ENCODE peak calls at places on chromosome 15, in five cellular contexts. One of them, this sample, is unnamed. For H3K4me1, the result is how much of the 10 kb centered on the place peaks cover.

GRCh38 chr15:39393575-39394335 is 187.1 kb upstream of the THBS1 start:
- DNase-seq in foreskin keratinocyte: peak
- DNase-seq in aorta: no peak
- DNase-seq in Peyer's patch: no peak
- DNase-seq in esophagus muscularis mucosa: no peak
- DNase-seq in this sample: no peak

GRCh38 chr15:38563723-38564519 is 693 bp downstream of the RASGRP1 start:
- DNase-seq in foreskin keratinocyte: no peak
- DNase-seq in aorta: peak
- DNase-seq in Peyer's patch: peak
- DNase-seq in esophagus muscularis mucosa: peak
- DNase-seq in this sample: peak

GRCh38 chr15:40323953-40324937 is 753 bp downstream of the INAFM2 start:
- DNase-seq in foreskin keratinocyte: no peak
- DNase-seq in aorta: peak
- DNase-seq in Peyer's patch: no peak
- DNase-seq in esophagus muscularis mucosa: no peak
- DNase-seq in this sample: no peak

GRCh38 chr15:72934006-72934405 is 118.3 kb upstream of the NEO1 start:
- DNase-seq in foreskin keratinocyte: no peak
- DNase-seq in aorta: no peak
- DNase-seq in Peyer's patch: no peak
- DNase-seq in esophagus muscularis mucosa: no peak
- DNase-seq in this sample: no peak

GRCh38 chr15:71748327-71748726 is 62.0 kb upstream of the NR2E3 start:
- DNase-seq in foreskin keratinocyte: no peak
- DNase-seq in aorta: no peak
- DNase-seq in Peyer's patch: no peak
- DNase-seq in esophagus muscularis mucosa: no peak
- DNase-seq in this sample: no peak

GRCh38 chr15:35958936-35959335 is 413.0 kb upstream of the DPH6 start:
- DNase-seq in foreskin keratinocyte: no peak
- DNase-seq in aorta: no peak
- DNase-seq in Peyer's patch: no peak
- DNase-seq in esophagus muscularis mucosa: no peak
- DNase-seq in this sample: no peak

GRCh38 chr15:98431171-98431570 is 217.2 kb upstream of the IGF1R start:
- DNase-seq in foreskin keratinocyte: no peak
- DNase-seq in aorta: no peak
- DNase-seq in Peyer's patch: no peak
- DNase-seq in esophagus muscularis mucosa: no peak
- DNase-seq in this sample: no peak

GRCh38 chr15:29921130-29921601 is 98.9 kb upstream of the TJP1 start:
- DNase-seq in foreskin keratinocyte: peak
- DNase-seq in aorta: no peak
- DNase-seq in Peyer's patch: no peak
- DNase-seq in esophagus muscularis mucosa: no peak
- DNase-seq in this sample: no peak

GRCh38 chr15:52348056-52348745 is 52.6 kb upstream of the MYO5C start:
- DNase-seq in foreskin keratinocyte: no peak
- DNase-seq in aorta: no peak
- DNase-seq in Peyer's patch: no peak
- DNase-seq in esophagus muscularis mucosa: no peak
- DNase-seq in this sample: no peak

GRCh38 chr15:40944510-40945296 is 8.6 kb upstream of the CHAC1 start:
- DNase-seq in foreskin keratinocyte: no peak
- DNase-seq in aorta: no peak
- DNase-seq in Peyer's patch: no peak
- DNase-seq in esophagus muscularis mucosa: no peak
- DNase-seq in this sample: no peak

GRCh38 chr15:64739216-64739976 is 36.0 kb downstream of the RBPMS2 start:
- DNase-seq in foreskin keratinocyte: no peak
- DNase-seq in aorta: no peak
- DNase-seq in Peyer's patch: no peak
- DNase-seq in esophagus muscularis mucosa: no peak
- DNase-seq in this sample: no peak

GRCh38 chr15:64738231-64739095 is 36.9 kb downstream of the RBPMS2 start:
- DNase-seq in foreskin keratinocyte: no peak
- DNase-seq in aorta: no peak
- DNase-seq in Peyer's patch: no peak
- DNase-seq in esophagus muscularis mucosa: no peak
- DNase-seq in this sample: no peak

GRCh38 chr15:64742385-64742784 is 33.0 kb downstream of the RBPMS2 start:
- DNase-seq in foreskin keratinocyte: no peak
- DNase-seq in aorta: no peak
- DNase-seq in Peyer's patch: no peak
- DNase-seq in esophagus muscularis mucosa: no peak
- DNase-seq in this sample: no peak

GRCh38 chr15:64742921-64743320 is 32.5 kb downstream of the RBPMS2 start:
- DNase-seq in foreskin keratinocyte: no peak
- DNase-seq in aorta: no peak
- DNase-seq in Peyer's patch: no peak
- DNase-seq in esophagus muscularis mucosa: no peak
- DNase-seq in this sample: no peak

GRCh38 chr15:64740361-64741170 is 34.8 kb downstream of the RBPMS2 start:
- DNase-seq in foreskin keratinocyte: peak
- DNase-seq in aorta: no peak
- DNase-seq in Peyer's patch: no peak
- DNase-seq in esophagus muscularis mucosa: no peak
- DNase-seq in this sample: no peak
- H3K4me1 ChIP-seq in foreskin keratinocyte: under half
- H3K4me1 ChIP-seq in aorta: under half
- H3K4me1 ChIP-seq in Peyer's patch: under half
- H3K4me1 ChIP-seq in esophagus muscularis mucosa: half or more
- H3K4me1 ChIP-seq in this sample: under half

GRCh38 chr15:63086271-63086670 is 35.4 kb upstream of the LACTB start:
- DNase-seq in foreskin keratinocyte: no peak
- DNase-seq in aorta: no peak
- DNase-seq in Peyer's patch: no peak
- DNase-seq in esophagus muscularis mucosa: no peak
- DNase-seq in this sample: no peak
- H3K4me1 ChIP-seq in foreskin keratinocyte: under half
- H3K4me1 ChIP-seq in aorta: under half
- H3K4me1 ChIP-seq in Peyer's patch: under half
- H3K4me1 ChIP-seq in esophagus muscularis mucosa: half or more
- H3K4me1 ChIP-seq in this sample: under half

GRCh38 chr15:68796576-68796975 is 24.1 kb downstream of the ANP32A start:
- DNase-seq in foreskin keratinocyte: no peak
- DNase-seq in aorta: peak
- DNase-seq in Peyer's patch: peak
- DNase-seq in esophagus muscularis mucosa: no peak
- DNase-seq in this sample: no peak
- H3K4me1 ChIP-seq in foreskin keratinocyte: under half
- H3K4me1 ChIP-seq in aorta: under half
- H3K4me1 ChIP-seq in Peyer's patch: under half
- H3K4me1 ChIP-seq in esophagus muscularis mucosa: half or more
- H3K4me1 ChIP-seq in this sample: under half

GRCh38 chr15:85531083-85531482 is 150.7 kb downstream of the AKAP13 start:
- DNase-seq in foreskin keratinocyte: no peak
- DNase-seq in aorta: no peak
- DNase-seq in Peyer's patch: no peak
- DNase-seq in esophagus muscularis mucosa: no peak
- DNase-seq in this sample: no peak
- H3K4me1 ChIP-seq in foreskin keratinocyte: under half
- H3K4me1 ChIP-seq in aorta: under half
- H3K4me1 ChIP-seq in Peyer's patch: under half
- H3K4me1 ChIP-seq in esophagus muscularis mucosa: half or more
- H3K4me1 ChIP-seq in this sample: under half

GRCh38 chr15:78879517-78880241 is 7.0 kb downstream of the MORF4L1 start:
- DNase-seq in foreskin keratinocyte: no peak
- DNase-seq in aorta: no peak
- DNase-seq in Peyer's patch: no peak
- DNase-seq in esophagus muscularis mucosa: no peak
- DNase-seq in this sample: no peak
- H3K4me1 ChIP-seq in foreskin keratinocyte: under half
- H3K4me1 ChIP-seq in aorta: under half
- H3K4me1 ChIP-seq in Peyer's patch: under half
- H3K4me1 ChIP-seq in esophagus muscularis mucosa: half or more
- H3K4me1 ChIP-seq in this sample: under half

DNA sequence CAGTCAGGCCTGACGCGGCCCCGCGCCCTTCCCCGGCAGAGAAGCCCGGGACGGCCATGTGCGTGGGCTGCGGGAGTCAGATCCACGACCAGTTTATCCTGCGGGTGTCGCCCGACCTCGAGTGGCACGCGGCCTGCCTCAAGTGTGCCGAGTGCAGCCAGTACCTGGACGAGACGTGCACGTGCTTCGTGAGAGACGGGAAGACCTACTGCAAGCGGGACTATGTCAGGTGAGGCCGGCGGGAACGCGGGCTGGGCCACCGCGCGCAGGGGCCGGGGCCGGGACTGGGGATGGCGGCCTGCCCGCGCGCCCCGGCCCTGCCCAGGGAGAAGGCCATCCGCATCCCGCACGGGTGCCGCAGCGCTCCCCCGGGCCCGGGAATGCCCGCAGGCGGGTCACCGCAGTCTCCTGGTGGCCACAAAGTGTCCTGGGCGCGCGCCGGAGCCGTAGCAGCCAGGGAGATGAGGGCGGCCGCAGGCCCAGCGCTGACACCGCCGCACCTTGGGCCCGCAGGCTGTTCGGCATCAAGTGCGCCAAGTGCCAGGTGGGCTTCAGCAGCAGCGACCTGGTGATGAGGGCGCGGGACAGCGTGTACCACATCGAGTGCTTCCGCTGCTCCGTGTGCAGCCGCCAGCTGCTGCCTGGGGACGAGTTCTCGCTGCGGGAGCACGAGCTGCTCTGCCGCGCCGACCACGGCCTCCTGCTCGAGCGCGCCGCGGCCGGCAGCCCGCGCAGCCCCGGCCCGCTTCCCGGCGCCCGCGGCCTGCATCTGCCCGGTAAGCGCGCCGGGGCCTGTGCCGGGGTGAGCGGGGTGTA is 1.4 kb downstream of the ISL2 start:
- DNase-seq in foreskin keratinocyte: no peak
- DNase-seq in aorta: no peak
- DNase-seq in Peyer's patch: no peak
- DNase-seq in esophagus muscularis mucosa: no peak
- DNase-seq in this sample: no peak
- H3K4me1 ChIP-seq in foreskin keratinocyte: under half
- H3K4me1 ChIP-seq in aorta: under half
- H3K4me1 ChIP-seq in Peyer's patch: under half
- H3K4me1 ChIP-seq in esophagus muscularis mucosa: half or more
- H3K4me1 ChIP-seq in this sample: half or more

GRCh38 chr15:67126551-67127333 is 61.3 kb downstream of the SMAD3 start:
- DNase-seq in foreskin keratinocyte: no peak
- DNase-seq in aorta: no peak
- DNase-seq in Peyer's patch: no peak
- DNase-seq in esophagus muscularis mucosa: no peak
- DNase-seq in this sample: no peak
- H3K4me1 ChIP-seq in foreskin keratinocyte: half or more
- H3K4me1 ChIP-seq in aorta: under half
- H3K4me1 ChIP-seq in Peyer's patch: under half
- H3K4me1 ChIP-seq in esophagus muscularis mucosa: half or more
- H3K4me1 ChIP-seq in this sample: under half

DNA sequence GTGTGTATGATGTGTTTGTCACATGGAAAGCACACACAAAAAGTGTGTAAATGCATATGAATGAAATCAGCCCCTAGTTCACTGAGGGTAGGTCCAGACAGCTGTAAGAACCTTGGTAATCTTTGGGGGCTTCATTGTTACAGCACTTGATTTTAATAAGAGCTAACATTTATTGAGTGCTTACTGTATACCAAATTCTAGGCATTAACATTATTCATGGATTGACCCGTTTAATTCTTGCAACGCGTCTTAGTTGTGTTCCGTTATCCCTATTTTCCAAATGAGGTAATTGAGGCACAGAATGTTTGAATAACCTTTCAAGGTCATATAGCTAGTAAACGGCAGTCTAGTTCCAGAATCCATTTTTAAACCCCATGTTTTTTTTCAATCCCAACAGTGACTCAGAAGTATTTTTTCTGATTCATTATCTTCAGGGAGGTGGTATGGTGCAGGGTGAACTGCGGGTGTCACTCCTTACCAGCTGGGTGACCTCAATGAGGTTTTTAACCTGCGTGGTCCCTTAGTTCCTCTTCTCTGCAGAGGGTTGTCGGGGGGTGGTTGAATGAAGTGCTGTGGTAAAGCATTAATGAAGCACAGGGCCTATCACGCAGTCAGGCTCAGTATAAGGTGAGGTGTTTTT is 14.2 kb downstream of the RAB8B start:
- DNase-seq in foreskin keratinocyte: no peak
- DNase-seq in aorta: no peak
- DNase-seq in Peyer's patch: no peak
- DNase-seq in esophagus muscularis mucosa: no peak
- DNase-seq in this sample: peak
- H3K4me1 ChIP-seq in foreskin keratinocyte: under half
- H3K4me1 ChIP-seq in aorta: under half
- H3K4me1 ChIP-seq in Peyer's patch: under half
- H3K4me1 ChIP-seq in esophagus muscularis mucosa: under half
- H3K4me1 ChIP-seq in this sample: under half

GRCh38 chr15:58433597-58434333 is 2.0 kb downstream of the LIPC start:
- DNase-seq in foreskin keratinocyte: no peak
- DNase-seq in aorta: no peak
- DNase-seq in Peyer's patch: no peak
- DNase-seq in esophagus muscularis mucosa: no peak
- DNase-seq in this sample: no peak
- H3K4me1 ChIP-seq in foreskin keratinocyte: under half
- H3K4me1 ChIP-seq in aorta: under half
- H3K4me1 ChIP-seq in Peyer's patch: under half
- H3K4me1 ChIP-seq in esophagus muscularis mucosa: under half
- H3K4me1 ChIP-seq in this sample: under half

This sample was measured in effector memory CD4-positive, alpha-beta T cell.